ENCODE peak calls at places on chromosome 19, in seven cellular contexts. One of them, this sample, is unnamed.

GRCh38 chr19:40594657-40595077 is 6.5 kb upstream of the LTBP4 start:
- DNase-seq in stimulated activated CD4-positive, alpha-beta T cell treated with anti-CD3 and anti-CD28 coated beads, Interleukin-1b, Interleukin-23, amount 100 ng/mL, for 24 hours: no peak
- DNase-seq in hepatocyte: no peak
- DNase-seq in T-helper 9 cell: no peak
- DNase-seq in mammary epithelial cell: peak
- DNase-seq in HFFc6: peak
- DNase-seq in GM03348: peak
- DNase-seq in this sample: no peak

GRCh38 chr19:49873834-49874233 is 3.3 kb downstream of the AKT1S1 start:
- DNase-seq in stimulated activated CD4-positive, alpha-beta T cell treated with anti-CD3 and anti-CD28 coated beads, Interleukin-1b, Interleukin-23, amount 100 ng/mL, for 24 hours: no peak
- DNase-seq in hepatocyte: no peak
- DNase-seq in T-helper 9 cell: no peak
- DNase-seq in mammary epithelial cell: no peak
- DNase-seq in HFFc6: no peak
- DNase-seq in GM03348: no peak
- DNase-seq in this sample: no peak

GRCh38 chr19:40416918-40417713 is 3.9 kb upstream of the PRX start:
- DNase-seq in stimulated activated CD4-positive, alpha-beta T cell treated with anti-CD3 and anti-CD28 coated beads, Interleukin-1b, Interleukin-23, amount 100 ng/mL, for 24 hours: no peak
- DNase-seq in hepatocyte: no peak
- DNase-seq in T-helper 9 cell: no peak
- DNase-seq in mammary epithelial cell: peak
- DNase-seq in HFFc6: no peak
- DNase-seq in GM03348: no peak
- DNase-seq in this sample: no peak

GRCh38 chr19:55679343-55680257 is 4.6 kb downstream of the EPN1 start:
- DNase-seq in stimulated activated CD4-positive, alpha-beta T cell treated with anti-CD3 and anti-CD28 coated beads, Interleukin-1b, Interleukin-23, amount 100 ng/mL, for 24 hours: no peak
- DNase-seq in hepatocyte: no peak
- DNase-seq in T-helper 9 cell: no peak
- DNase-seq in mammary epithelial cell: peak
- DNase-seq in HFFc6: peak
- DNase-seq in GM03348: no peak
- DNase-seq in this sample: no peak

GRCh38 chr19:7326105-7326877 is 22.4 kb upstream of the ARHGEF18 start:
- DNase-seq in stimulated activated CD4-positive, alpha-beta T cell treated with anti-CD3 and anti-CD28 coated beads, Interleukin-1b, Interleukin-23, amount 100 ng/mL, for 24 hours: no peak
- DNase-seq in hepatocyte: peak
- DNase-seq in T-helper 9 cell: peak
- DNase-seq in mammary epithelial cell: peak
- DNase-seq in HFFc6: no peak
- DNase-seq in GM03348: no peak
- DNase-seq in this sample: no peak

GRCh38 chr19:45528744-45529453 is 21.6 kb downstream of the VASP start:
- DNase-seq in stimulated activated CD4-positive, alpha-beta T cell treated with anti-CD3 and anti-CD28 coated beads, Interleukin-1b, Interleukin-23, amount 100 ng/mL, for 24 hours: no peak
- DNase-seq in hepatocyte: peak
- DNase-seq in T-helper 9 cell: no peak
- DNase-seq in mammary epithelial cell: no peak
- DNase-seq in HFFc6: no peak
- DNase-seq in GM03348: peak
- DNase-seq in this sample: peak

GRCh38 chr19:41426952-41427646 is at the start of gene B3GNT8:
- DNase-seq in stimulated activated CD4-positive, alpha-beta T cell treated with anti-CD3 and anti-CD28 coated beads, Interleukin-1b, Interleukin-23, amount 100 ng/mL, for 24 hours: no peak
- DNase-seq in hepatocyte: peak
- DNase-seq in T-helper 9 cell: peak
- DNase-seq in mammary epithelial cell: peak
- DNase-seq in HFFc6: peak
- DNase-seq in GM03348: peak
- DNase-seq in this sample: peak

GRCh38 chr19:54173951-54174817 is 1.2 kb upstream of the TMC4 start:
- DNase-seq in stimulated activated CD4-positive, alpha-beta T cell treated with anti-CD3 and anti-CD28 coated beads, Interleukin-1b, Interleukin-23, amount 100 ng/mL, for 24 hours: no peak
- DNase-seq in hepatocyte: no peak
- DNase-seq in T-helper 9 cell: no peak
- DNase-seq in mammary epithelial cell: no peak
- DNase-seq in HFFc6: no peak
- DNase-seq in GM03348: no peak
- DNase-seq in this sample: no peak

GRCh38 chr19:55305491-55305890 is 19.6 kb downstream of the TMEM150B start:
- DNase-seq in stimulated activated CD4-positive, alpha-beta T cell treated with anti-CD3 and anti-CD28 coated beads, Interleukin-1b, Interleukin-23, amount 100 ng/mL, for 24 hours: no peak
- DNase-seq in hepatocyte: no peak
- DNase-seq in T-helper 9 cell: peak
- DNase-seq in mammary epithelial cell: peak
- DNase-seq in HFFc6: no peak
- DNase-seq in GM03348: peak
- DNase-seq in this sample: peak

GRCh38 chr19:12913871-12914690 is 5.0 kb downstream of the SYCE2 start:
- DNase-seq in stimulated activated CD4-positive, alpha-beta T cell treated with anti-CD3 and anti-CD28 coated beads, Interleukin-1b, Interleukin-23, amount 100 ng/mL, for 24 hours: no peak
- DNase-seq in hepatocyte: no peak
- DNase-seq in T-helper 9 cell: peak
- DNase-seq in mammary epithelial cell: no peak
- DNase-seq in HFFc6: no peak
- DNase-seq in GM03348: peak
- DNase-seq in this sample: no peak

GRCh38 chr19:3760871-3761361 is 576 bp downstream of the APBA3 start:
- DNase-seq in stimulated activated CD4-positive, alpha-beta T cell treated with anti-CD3 and anti-CD28 coated beads, Interleukin-1b, Interleukin-23, amount 100 ng/mL, for 24 hours: no peak
- DNase-seq in hepatocyte: no peak
- DNase-seq in T-helper 9 cell: no peak
- DNase-seq in mammary epithelial cell: no peak
- DNase-seq in HFFc6: no peak
- DNase-seq in GM03348: peak
- DNase-seq in this sample: no peak

GRCh38 chr19:37905936-37906867 is at the start of gene WDR87:
- DNase-seq in stimulated activated CD4-positive, alpha-beta T cell treated with anti-CD3 and anti-CD28 coated beads, Interleukin-1b, Interleukin-23, amount 100 ng/mL, for 24 hours: peak
- DNase-seq in hepatocyte: peak
- DNase-seq in T-helper 9 cell: peak
- DNase-seq in mammary epithelial cell: peak
- DNase-seq in HFFc6: peak
- DNase-seq in GM03348: peak
- DNase-seq in this sample: peak

GRCh38 chr19:53055117-53055516 is 10.6 kb downstream of the ERVV-2 start:
- DNase-seq in stimulated activated CD4-positive, alpha-beta T cell treated with anti-CD3 and anti-CD28 coated beads, Interleukin-1b, Interleukin-23, amount 100 ng/mL, for 24 hours: no peak
- DNase-seq in hepatocyte: no peak
- DNase-seq in T-helper 9 cell: no peak
- DNase-seq in mammary epithelial cell: peak
- DNase-seq in HFFc6: peak
- DNase-seq in GM03348: no peak
- DNase-seq in this sample: no peak